ENCODE peak calls at places on chromosome 11, in ten cellular contexts. M, D, I, Q, G, K, A, B, L and T are unnamed samples.

GRCh38 chr11:206002-206384 is 1.2 kb downstream of the BET1L start:
- DNase-seq in B (no peak), G (no peak), I (no peak), M (no peak), A (peak; percentile 29), Q (no peak), D (no peak), L (peak; percentile 68), K (no peak), T (peak; percentile 1)

GRCh38 chr11:65524747-65525658 is at the start of gene SCYL1:
- DNase-seq in I (peak; percentile 61), B (peak; percentile 71), K (peak; percentile 70), L (peak; percentile 90), D (peak; percentile 86), A (peak; percentile 87), M (no peak), G (peak; percentile 12), Q (peak; percentile 71), T (peak; percentile 85)

GRCh38 chr11:69914286-69915150 is 95.3 kb upstream of the FGF3 start:
- DNase-seq in A (no peak), G (no peak), L (peak; percentile 85), D (no peak), M (no peak), B (no peak), Q (no peak), K (no peak), I (no peak), T (no peak)

GRCh38 chr11:12961615-12962014 is 47.5 kb upstream of the RASSF10 start:
- DNase-seq in A (no peak), G (no peak), D (no peak), M (no peak), Q (no peak), L (no peak), I (no peak), B (peak; percentile 42), K (no peak), T (no peak)

GRCh38 chr11:30990625-30991348 is 378.8 kb downstream of the DCDC1 start:
- DNase-seq in I (no peak), B (no peak), M (no peak), Q (no peak), L (no peak), G (no peak), K (no peak), D (no peak), A (no peak), T (no peak)

GRCh38 chr11:92848578-92848977 is 120.9 kb upstream of the MTNR1B start:
- DNase-seq in Q (no peak), B (no peak), M (no peak), K (no peak), G (no peak), A (no peak), L (no peak), I (no peak), D (no peak), T (no peak)

GRCh38 chr11:1445741-1446445 is 40.7 kb downstream of the MOB2 start:
- DNase-seq in K (no peak), I (no peak), B (no peak), Q (no peak), M (no peak), G (no peak), L (no peak), D (no peak), A (no peak), T (no peak)

GRCh38 chr11:120917536-120918239 is 106.2 kb upstream of the TBCEL start:
- DNase-seq in B (no peak), K (no peak), M (no peak), L (no peak), D (no peak), G (no peak), Q (no peak), A (no peak), I (no peak), T (no peak)

GRCh38 chr11:114399903-114400221 is 449 bp downstream of the C11orf71 start:
- DNase-seq in M (no peak), A (peak; percentile 73), K (no peak), Q (peak; percentile 70), L (no peak), D (no peak), G (no peak), I (peak; percentile 39), B (no peak), T (peak; percentile 53)

GRCh38 chr11:134542401-134543143 is 130.5 kb upstream of the B3GAT1 start:
- DNase-seq in K (no peak), Q (no peak), M (no peak), D (no peak), A (no peak), L (no peak), I (no peak), G (no peak), B (no peak), T (no peak)

GRCh38 chr11:106724293-106724892 is 293.9 kb downstream of the GUCY1A2 start:
- DNase-seq in G (no peak), B (peak; percentile 49), M (no peak), K (no peak), D (no peak), L (no peak), A (no peak), I (no peak), Q (peak; percentile 39), T (no peak)

GRCh38 chr11:68538025-68538424 is 77.5 kb downstream of the PPP6R3 start:
- DNase-seq in L (no peak), D (no peak), G (no peak), B (no peak), A (no peak), I (no peak), Q (no peak), K (no peak), M (no peak), T (no peak)

GRCh38 chr11:72475359-72475758 is 41.0 kb upstream of the CLPB start:
- DNase-seq in L (no peak), D (no peak), Q (no peak), M (no peak), A (no peak), B (peak; percentile 48), K (no peak), I (no peak), G (no peak), T (no peak)

GRCh38 chr11:35391922-35392813 is 27.2 kb downstream of the SLC1A2 start:
- DNase-seq in D (peak; percentile 89), L (no peak), K (peak; percentile 23), G (peak; percentile 77), M (no peak), B (peak; percentile 80), I (peak; percentile 87), Q (peak; percentile 76), A (peak; percentile 80), T (peak; percentile 96)

GRCh38 chr11:518463-519202 is 11.6 kb upstream of the RNH1 start:
- DNase-seq in D (peak; percentile 89), G (peak; percentile 86), M (peak; percentile 81), L (no peak), Q (peak; percentile 79), B (peak; percentile 96), A (peak; percentile 96), K (peak; percentile 90), I (no peak), T (peak; percentile 86)

GRCh38 chr11:18144243-18144642 is 11.9 kb downstream of the MRGPRX3 start:
- DNase-seq in B (peak; percentile 24), Q (no peak), G (no peak), K (no peak), I (no peak), D (no peak), L (no peak), A (no peak), M (no peak), T (no peak)

GRCh38 chr11:12529041-12529440 is 145.2 kb upstream of the TEAD1 start:
- DNase-seq in M (no peak), G (no peak), L (no peak), I (no peak), D (no peak), K (no peak), B (no peak), Q (peak; percentile 8), A (no peak), T (no peak)

GRCh38 chr11:126318642-126319373 is 14.9 kb downstream of the DCPS start:
- DNase-seq in D (no peak), K (peak; percentile 52), Q (no peak), I (no peak), M (no peak), A (no peak), L (no peak), B (peak; percentile 98), G (peak; percentile 93), T (no peak)
- TF ChIP-seq CTCF in D (no peak), K (no peak), Q (no peak), I (no peak), M (no peak), A (no peak), L (no peak), B (no peak), G (no peak), T (no peak)

GRCh38 chr11:94740975-94741707 is 27.0 kb upstream of the AMOTL1 start:
- DNase-seq in Q (peak; percentile 30), G (peak; percentile 60), D (peak; percentile 31), L (no peak), M (no peak), A (peak; percentile 36), I (no peak), K (no peak), B (peak; percentile 63), T (peak; percentile 15)
- TF ChIP-seq CTCF in Q (peak; percentile 37), G (peak; percentile 48), D (peak; percentile 69), L (peak; percentile 76), M (peak; percentile 59), A (no peak), I (peak; percentile 58), K (peak; percentile 4), B (peak; percentile 59), T (peak; percentile 46)

GRCh38 chr11:43648888-43649287 is 31.6 kb upstream of the HSD17B12 start:
- DNase-seq in G (no peak), B (no peak), K (no peak), A (no peak), Q (no peak), L (no peak), I (no peak), M (no peak), D (no peak), T (no peak)

GRCh38 chr11:43649921-43650320 is 30.6 kb upstream of the HSD17B12 start:
- DNase-seq in B (no peak), A (no peak), I (no peak), Q (no peak), D (no peak), G (no peak), L (no peak), K (no peak), M (no peak), T (no peak)

GRCh38 chr11:43646767-43647166 is 33.8 kb upstream of the HSD17B12 start:
- DNase-seq in L (no peak), M (no peak), I (no peak), A (no peak), K (no peak), D (no peak), G (no peak), B (no peak), Q (no peak), T (no peak)

GRCh38 chr11:43644626-43645299 is 35.8 kb upstream of the HSD17B12 start:
- DNase-seq in L (no peak), M (no peak), G (no peak), D (no peak), K (peak; percentile 0), B (peak; percentile 52), Q (peak; percentile 2), I (no peak), A (no peak), T (no peak)

GRCh38 chr11:43649501-43649900 is 31.0 kb upstream of the HSD17B12 start:
- DNase-seq in D (no peak), K (no peak), G (no peak), Q (no peak), B (no peak), L (no peak), A (no peak), M (no peak), I (no peak), T (no peak)
- TF ChIP-seq CTCF in D (peak; percentile 17), K (no peak), G (no peak), Q (no peak), B (no peak), L (no peak), A (no peak), M (no peak), I (no peak), T (no peak)

GRCh38 chr11:50070389-50070788 is 37.7 kb downstream of the OR4C45 start:
- DNase-seq in I (no peak), L (no peak), G (no peak), A (no peak), K (no peak), M (no peak), B (no peak), Q (no peak), D (no peak), T (no peak)
- TF ChIP-seq CTCF in I (no peak), L (no peak), G (no peak), A (no peak), K (no peak), M (no peak), B (no peak), Q (no peak), D (no peak), T (no peak)